ENCODE peak calls at places on chromosome 13, in five cellular contexts. Q is A549, L is GM12878, M is K562, A is HepG2. Z is an unnamed sample.

GRCh38 chr13:39100996-39101751 is 62.9 kb downstream of the NHLRC3 start:
- DNase-seq in A (no peak), M (no peak), Q (no peak), L (no peak), Z (no peak)

GRCh38 chr13:54965881-54966280 is 1937.3 kb downstream of the OLFM4 start:
- DNase-seq in Q (no peak), M (no peak), L (no peak), A (no peak), Z (no peak)

GRCh38 chr13:106446011-106446410 is 89.5 kb downstream of the EFNB2 start:
- DNase-seq in Q (no peak), M (no peak), A (no peak), L (no peak), Z (no peak)

GRCh38 chr13:93867481-93867880 is 612.0 kb downstream of the DCT start:
- DNase-seq in L (no peak), M (no peak), A (no peak), Q (no peak), Z (no peak)

GRCh38 chr13:79779761-79780160 is 298.8 kb downstream of the NDFIP2 start:
- DNase-seq in A (peak), L (no peak), Q (no peak), M (no peak), Z (no peak)

GRCh38 chr13:75726313-75726712 is 90.2 kb downstream of the LMO7 start:
- DNase-seq in M (no peak), L (no peak), A (no peak), Q (no peak), Z (no peak)

GRCh38 chr13:33678906-33679657 is 138.9 kb upstream of the RFC3 start:
- DNase-seq in L (peak), Q (peak), M (peak), A (peak), Z (peak)

GRCh38 chr13:51618626-51619025 is 34.4 kb downstream of the WDFY2 start:
- DNase-seq in M (no peak), L (no peak), Q (no peak), A (no peak), Z (no peak)

GRCh38 chr13:66208589-66208988 is 1021.5 kb downstream of the PCDH9 start:
- DNase-seq in Q (no peak), L (no peak), M (no peak), A (no peak), Z (no peak)

GRCh38 chr13:33052446-33052845 is 36.2 kb downstream of the KL start:
- DNase-seq in M (no peak), L (no peak), A (no peak), Q (no peak), Z (no peak)

GRCh38 chr13:41311607-41312500 is 787 bp downstream of the NAA16 start:
- DNase-seq in L (no peak), M (no peak), A (peak), Q (no peak), Z (peak)

GRCh38 chr13:39306639-39307589 is 268.7 kb downstream of the NHLRC3 start:
- DNase-seq in L (peak), A (no peak), M (no peak), Q (no peak), Z (no peak)

GRCh38 chr13:112113851-112114250 is 46.9 kb downstream of the SOX1 start:
- DNase-seq in L (no peak), A (no peak), Q (no peak), M (no peak), Z (no peak)
- TF ChIP-seq JUNB in L (no peak), A (no peak), Q (no peak), M (no peak), Z (no peak)

GRCh38 chr13:21638319-21639282 is 32.3 kb upstream of the FGF9 start:
- DNase-seq in M (peak), Q (peak), A (no peak), L (no peak), Z (peak)
- TF ChIP-seq JUNB in M (no peak), Q (no peak), A (no peak), L (no peak), Z (no peak)

GRCh38 chr13:31145417-31145816 is 16.3 kb downstream of the HSPH1 start:
- DNase-seq in Q (no peak), A (no peak), M (no peak), L (no peak), Z (no peak)

GRCh38 chr13:31150315-31150985 is 11.3 kb downstream of the HSPH1 start:
- DNase-seq in Q (no peak), L (no peak), A (no peak), M (no peak), Z (no peak)

GRCh38 chr13:31151837-31152236 is 9.9 kb downstream of the HSPH1 start:
- DNase-seq in A (no peak), M (no peak), L (no peak), Q (no peak), Z (no peak)

GRCh38 chr13:31154939-31155338 is 6.8 kb downstream of the HSPH1 start:
- DNase-seq in L (no peak), M (no peak), A (no peak), Q (no peak), Z (no peak)

DNA sequence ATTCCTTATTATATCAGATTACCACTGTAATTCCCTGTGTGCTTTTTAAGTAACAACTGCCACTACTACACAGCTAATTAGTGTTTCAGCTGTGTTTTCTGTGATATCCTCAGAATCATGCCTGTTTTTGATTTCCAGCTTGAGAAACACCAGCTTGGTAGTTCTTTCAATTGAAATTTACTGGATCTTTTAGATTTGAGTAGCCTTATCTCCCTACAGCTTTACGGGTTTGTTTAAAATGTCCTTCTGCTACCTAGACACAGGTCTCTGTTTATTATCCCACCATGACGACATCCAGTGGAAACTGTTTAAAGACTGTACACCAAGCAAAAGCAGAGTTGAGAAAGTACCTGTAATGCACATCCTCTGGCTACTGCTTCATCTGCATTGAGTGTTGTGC is 12.1 kb downstream of the HSPH1 start:
- DNase-seq in A (no peak), Q (no peak), L (no peak), M (no peak), Z (no peak)
- TF ChIP-seq JUNB in A (no peak), Q (no peak), L (no peak), M (no peak), Z (no peak)

GRCh38 chr13:26051231-26052135 is at the start of gene SHISA2:
- DNase-seq in L (no peak), A (no peak), Q (no peak), M (no peak), Z (peak)

GRCh38 chr13:26048745-26049144 is 3.1 kb downstream of the SHISA2 start:
- DNase-seq in A (no peak), L (no peak), Q (no peak), M (no peak), Z (no peak)

GRCh38 chr13:26052136-26052736 is 420 bp upstream of the SHISA2 start:
- DNase-seq in A (no peak), Q (no peak), L (no peak), M (no peak), Z (peak)

GRCh38 chr13:26053418-26053980 is 1.7 kb upstream of the SHISA2 start:
- DNase-seq in Q (no peak), A (no peak), L (no peak), M (no peak), Z (no peak)

GRCh38 chr13:26050568-26051230 is 1.1 kb downstream of the SHISA2 start:
- DNase-seq in M (no peak), L (no peak), A (no peak), Q (no peak), Z (peak)
- TF ChIP-seq JUNB in M (no peak), L (no peak), A (no peak), Q (no peak), Z (no peak)

DNA sequence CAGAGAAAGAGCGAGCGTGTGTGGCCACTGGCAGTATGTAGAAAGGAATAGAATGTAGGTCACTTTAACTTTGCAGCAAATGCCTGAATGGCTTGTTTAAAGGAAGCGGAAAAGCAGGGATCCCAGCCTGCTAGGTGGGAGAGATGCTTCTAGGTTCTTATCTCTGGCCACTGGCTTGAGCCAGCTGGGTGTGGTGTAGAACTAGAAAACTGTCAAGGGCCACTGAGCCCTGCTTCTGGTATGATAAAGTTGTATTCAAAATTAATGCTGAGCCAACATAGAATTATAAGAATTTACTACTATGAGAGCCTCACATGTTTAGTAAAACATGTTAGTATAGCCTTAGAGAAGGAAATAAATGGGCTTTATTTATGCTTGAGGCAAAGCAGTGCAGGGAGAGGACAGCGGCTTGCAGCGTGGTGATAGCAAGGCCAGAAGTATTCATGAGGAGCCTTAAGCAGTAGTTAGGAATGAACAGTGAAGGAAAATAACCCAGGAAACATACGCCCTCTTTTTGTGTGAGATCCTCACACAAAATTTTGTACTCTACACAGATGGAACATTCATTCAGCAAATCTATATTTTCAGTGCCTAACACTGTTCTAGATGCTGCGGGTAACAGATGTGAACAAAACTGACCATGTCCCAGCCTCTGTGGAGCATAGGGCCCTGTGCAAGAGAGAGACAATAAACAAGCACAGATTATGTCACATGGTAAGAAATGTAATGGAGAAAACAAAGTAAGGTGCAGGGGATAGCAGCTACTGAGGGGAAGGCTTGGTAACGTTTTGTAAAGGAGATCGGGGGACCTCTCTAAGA is 863.2 kb downstream of the DIAPH3 start:
- DNase-seq in L (no peak), A (no peak), M (peak), Q (no peak), Z (peak)
- TF ChIP-seq JUNB in L (no peak), A (no peak), M (no peak), Q (no peak), Z (no peak)

DNA sequence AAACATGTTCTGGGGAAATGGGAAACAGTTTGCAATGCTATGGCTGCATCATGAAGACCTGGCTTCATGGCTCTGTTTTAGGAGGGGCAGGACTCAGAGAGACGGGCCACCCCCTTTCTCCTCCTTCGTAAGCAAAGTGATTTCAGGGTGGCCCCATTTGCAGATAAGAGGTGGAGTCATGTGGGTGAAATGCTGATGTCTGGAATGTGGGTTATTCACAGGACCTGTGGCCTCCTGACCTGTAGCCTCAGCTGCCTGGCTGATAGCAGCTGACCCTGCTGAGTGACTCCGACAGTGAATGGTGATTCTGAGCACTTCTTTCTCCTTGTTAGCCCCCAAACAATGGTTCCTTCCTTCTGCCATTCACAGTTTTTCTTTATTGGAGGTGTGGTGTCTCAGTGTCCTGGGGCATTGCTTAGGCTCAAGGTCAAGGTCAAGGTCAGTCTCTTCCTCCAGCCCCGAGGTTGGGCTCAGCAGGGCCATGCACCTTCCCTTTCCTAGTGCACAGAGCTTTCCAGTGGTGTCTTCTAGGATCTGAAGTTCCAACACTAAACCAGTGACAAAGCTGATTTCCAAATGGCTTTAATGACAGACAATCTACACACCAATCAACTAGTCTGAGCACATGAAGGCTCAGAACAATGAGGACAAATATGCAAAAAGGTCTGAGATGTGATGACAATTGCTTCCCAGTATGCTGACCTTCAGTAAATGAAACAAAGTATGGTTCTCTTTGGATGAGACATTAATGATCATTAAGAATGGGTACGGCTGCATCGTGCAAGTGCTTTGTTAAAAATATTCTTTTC is 49.6 kb upstream of the ANKRD10 start:
- DNase-seq in L (no peak), M (peak), Q (no peak), A (peak), Z (no peak)
- TF ChIP-seq JUNB in L (no peak), M (no peak), Q (no peak), A (no peak), Z (no peak)

GRCh38 chr13:114004416-114005205 is 30.7 kb upstream of the C13orf46 start:
- DNase-seq in Q (no peak), M (peak), A (peak), L (no peak), Z (no peak)
- TF ChIP-seq JUNB in Q (no peak), M (no peak), A (no peak), L (no peak), Z (no peak)

Z was measured in GM23338.